ENCODE peak calls at places on chromosomes 6 and 20, in nine cellular contexts. E is CMK, B is substantia nigra, Y is activated T-cell treated with anti-CD3 and anti-CD28 coated beads for 4 hours, W is OCI-LY7, G is SK-MEL-5, U is posterior vena cava, T is A172, I is EL. F is an unnamed sample.

GRCh38 chr20:40966103-40966502 is 62.5 kb upstream of the TOP1 start:
- DNase-seq in T (no peak), W (peak), I (no peak), G (peak), U (no peak), Y (no peak), B (no peak), E (no peak), F (no peak)

GRCh38 chr20:36478137-36478905 is 63.0 kb upstream of the MYL9 start:
- DNase-seq in U (no peak), B (no peak), W (no peak), G (peak), Y (no peak), I (no peak), T (no peak), E (no peak), F (peak)

GRCh38 chr6:154511735-154512097 is 1.2 kb upstream of the CNKSR3 start:
- DNase-seq in W (no peak), E (no peak), G (no peak), U (no peak), I (peak), Y (no peak), T (no peak), B (no peak), F (no peak)

GRCh38 chr20:1381753-1382591 is 10.9 kb downstream of the FKBP1A start:
- DNase-seq in W (no peak), Y (no peak), B (no peak), G (no peak), T (no peak), I (no peak), U (no peak), E (no peak), F (no peak)

GRCh38 chr6:134822920-134823430 is 126.9 kb downstream of the ALDH8A1 start:
- DNase-seq in Y (no peak), G (peak), U (no peak), B (no peak), I (peak), T (peak), E (peak), W (peak), F (peak)

GRCh38 chr6:53410508-53411258 is 61.9 kb upstream of the ELOVL5 start:
- DNase-seq in W (peak), U (no peak), B (no peak), I (peak), T (peak), E (no peak), Y (peak), G (peak), F (peak)

GRCh38 chr6:157169656-157170055 is 153.7 kb downstream of the TMEM242 start:
- DNase-seq in E (no peak), G (no peak), T (no peak), W (no peak), U (no peak), B (no peak), Y (no peak), I (no peak), F (peak)

GRCh38 chr6:29763491-29764289 is 40.5 kb downstream of the HLA-F start:
- DNase-seq in Y (no peak), E (no peak), I (peak), U (no peak), G (peak), T (peak), B (no peak), W (no peak), F (peak)

GRCh38 chr6:18763086-18763485 is 375.9 kb downstream of the RNF144B start:
- DNase-seq in T (no peak), U (no peak), B (no peak), I (no peak), G (no peak), Y (no peak), W (no peak), E (no peak), F (no peak)

GRCh38 chr6:169427856-169428255 is 174.2 kb upstream of the THBS2 start:
- DNase-seq in E (no peak), Y (no peak), B (no peak), U (no peak), G (no peak), T (no peak), I (peak), W (no peak), F (peak)

GRCh38 chr6:108247965-108248536 is 12.8 kb downstream of the SNX3 start:
- DNase-seq in I (no peak), T (no peak), E (no peak), B (no peak), W (no peak), U (no peak), G (no peak), Y (no peak), F (no peak)